ENCODE peak calls at places on chromosomes 12 and 14, in five cellular contexts. N is K562, P is H1, A is SK-N-SH, H is GM12878. Q is an unnamed sample.

GRCh38 chr14:65230287-65230728 is 128.0 kb upstream of the MAX start:
- DNase-seq in A (peak), N (peak), H (no peak), P (no peak), Q (peak)

GRCh38 chr12:32860182-32860581 is 36.4 kb downstream of the PKP2 start:
- DNase-seq in P (no peak), N (no peak), H (no peak), A (no peak), Q (no peak)

GRCh38 chr12:2800046-2800570 is 5.3 kb downstream of the FKBP4 start:
- DNase-seq in N (no peak), H (no peak), P (no peak), A (no peak), Q (no peak)

GRCh38 chr12:132622437-132623071 is 4.0 kb downstream of the P2RX2 start:
- DNase-seq in N (no peak), P (no peak), A (no peak), H (no peak), Q (no peak)

GRCh38 chr14:101719708-101720107 is 41.8 kb upstream of the PPP2R5C start:
- DNase-seq in P (no peak), A (no peak), N (no peak), H (no peak), Q (peak)

GRCh38 chr14:22919601-22919921 is 612 bp upstream of the RBM23 start:
- DNase-seq in A (no peak), N (no peak), H (no peak), P (no peak), Q (no peak)

GRCh38 chr12:42587564-42588307 is 1.8 kb downstream of the PRICKLE1 start:
- DNase-seq in H (no peak), N (no peak), P (no peak), A (no peak), Q (peak)

GRCh38 chr12:130961921-130962326 is 8.2 kb downstream of the ADGRD1 start:
- DNase-seq in H (no peak), A (peak), P (no peak), N (no peak), Q (no peak)

GRCh38 chr14:37172936-37173613 is 669 bp upstream of the SLC25A21 start:
- DNase-seq in H (no peak), N (peak), P (no peak), A (no peak), Q (no peak)

GRCh38 chr12:117189725-117190209 is 503 bp downstream of the FBXO21 start:
- DNase-seq in A (peak), H (no peak), N (peak), P (no peak), Q (peak)

GRCh38 chr14:37650356-37651037 is 55.1 kb downstream of the TTC6 start:
- DNase-seq in A (no peak), N (no peak), H (no peak), P (no peak), Q (peak)

GRCh38 chr12:22231836-22232235 is 102.7 kb downstream of the ST8SIA1 start:
- DNase-seq in H (no peak), P (no peak), N (no peak), A (no peak), Q (no peak)

GRCh38 chr14:82075566-82075965 is 541.9 kb upstream of the SEL1L start:
- DNase-seq in P (peak), A (no peak), H (no peak), N (no peak), Q (no peak)

GRCh38 chr14:30005114-30005698 is 77.6 kb upstream of the PRKD1 start:
- DNase-seq in A (peak), P (no peak), N (peak), H (no peak), Q (peak)

GRCh38 chr12:117356048-117356447 is 5.4 kb downstream of the NOS1 start:
- DNase-seq in P (no peak), N (no peak), A (no peak), H (no peak), Q (no peak)

GRCh38 chr12:104865080-104865479 is 93.0 kb downstream of the SLC41A2 start:
- DNase-seq in H (peak), A (no peak), P (no peak), N (no peak), Q (no peak)

GRCh38 chr12:40874868-40875267 is 182.6 kb downstream of the CNTN1 start:
- DNase-seq in H (no peak), N (no peak), A (no peak), P (no peak), Q (no peak)

GRCh38 chr14:64391113-64391725 is 3.1 kb downstream of the MTHFD1 start:
- DNase-seq in N (no peak), P (peak), A (no peak), H (no peak), Q (no peak)

GRCh38 chr12:47837190-47838171 is 17.8 kb upstream of the HDAC7 start:
- DNase-seq in A (peak), N (peak), H (peak), P (no peak), Q (peak)

GRCh38 chr14:35944847-35945246 is 118.7 kb downstream of the BRMS1L start:
- DNase-seq in N (peak), H (no peak), A (peak), P (peak), Q (peak)

GRCh38 chr12:109461049-109461845 is 15.9 kb downstream of the KCTD10 start:
- DNase-seq in H (no peak), A (no peak), N (peak), P (no peak), Q (peak)

GRCh38 chr14:64704743-64705405 is 650 bp downstream of the PLEKHG3 start:
- DNase-seq in A (peak), N (peak), H (no peak), P (no peak), Q (no peak)

GRCh38 chr12:106724934-106725333 is 49.5 kb upstream of the RIC8B start:
- DNase-seq in N (no peak), P (no peak), H (no peak), A (no peak), Q (no peak)

GRCh38 chr12:113071427-113072112 is 15.0 kb downstream of the DTX1 start:
- DNase-seq in P (no peak), A (no peak), N (no peak), H (no peak), Q (peak)

GRCh38 chr14:101246894-101247853 is 314.1 kb upstream of the DIO3 start:
- DNase-seq in P (no peak), A (peak), H (no peak), N (no peak), Q (no peak)

GRCh38 chr12:63882844-63883243 is 38.3 kb downstream of the SRGAP1 start:
- DNase-seq in P (no peak), H (no peak), A (peak), N (no peak), Q (no peak)

GRCh38 chr14:67440513-67440912 is 28.5 kb upstream of the PLEK2 start:
- DNase-seq in P (no peak), H (no peak), N (no peak), A (no peak), Q (no peak)

GRCh38 chr14:85731198-85731597 is 201.3 kb downstream of the FLRT2 start:
- DNase-seq in P (no peak), A (no peak), N (no peak), H (no peak), Q (no peak)

GRCh38 chr12:113049976-113050742 is 6.4 kb upstream of the DTX1 start:
- DNase-seq in A (peak), H (no peak), N (no peak), P (no peak), Q (peak)

GRCh38 chr12:94875525-94875924 is 128.0 kb downstream of the NDUFA12 start:
- DNase-seq in A (peak), H (peak), N (no peak), P (no peak), Q (peak)

GRCh38 chr12:8746046-8746445 is 48.3 kb downstream of the RIMKLB start:
- DNase-seq in N (no peak), P (no peak), A (no peak), H (no peak), Q (no peak)
- TF ChIP-seq GABPA in N (no peak), P (no peak), A (no peak), H (no peak), Q (no peak)

GRCh38 chr12:28936221-28936620 is 212.9 kb upstream of the FAR2 start:
- DNase-seq in A (no peak), H (no peak), P (no peak), N (no peak), Q (no peak)
- TF ChIP-seq YY1 in A (no peak), H (no peak), P (no peak), N (no peak), Q (no peak)

DNA sequence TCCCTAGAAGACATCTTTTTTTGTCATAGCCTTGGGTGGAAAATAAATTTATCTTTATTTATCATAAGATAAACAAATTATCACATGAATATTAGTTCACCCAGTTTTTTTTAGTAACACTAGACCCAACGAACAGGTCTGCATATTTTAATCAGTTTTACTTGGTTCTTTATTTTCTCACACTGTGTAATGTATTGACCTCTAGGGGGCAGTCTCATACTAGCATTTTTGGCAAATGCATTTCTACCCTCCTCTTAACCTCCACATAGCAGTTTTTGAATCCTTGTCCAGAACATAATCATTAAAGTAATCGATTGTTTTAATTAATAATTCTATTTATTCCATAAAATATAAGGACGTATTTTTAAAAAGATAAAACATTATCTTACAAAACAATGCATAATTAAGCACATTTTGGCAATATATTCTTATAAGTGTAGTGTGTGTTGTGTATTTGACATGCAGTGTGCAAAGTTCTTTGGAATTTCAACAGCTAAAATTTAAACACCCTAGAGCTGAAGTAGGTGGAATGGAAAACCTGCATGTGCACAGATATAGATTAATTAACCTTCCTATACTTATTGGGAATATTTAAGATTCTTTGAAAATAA is 31.6 kb upstream of the PTPRQ start:
- DNase-seq in H (no peak), P (no peak), N (peak), A (peak), Q (peak)
- TF ChIP-seq GABPA in H (no peak), P (no peak), N (no peak), A (no peak), Q (no peak)

GRCh38 chr12:111426341-111427185 is 20.8 kb downstream of the SH2B3 start:
- DNase-seq in H (no peak), A (no peak), P (no peak), N (no peak), Q (no peak)
- TF ChIP-seq YY1 in H (no peak), A (no peak), P (no peak), N (no peak), Q (no peak)

DNA sequence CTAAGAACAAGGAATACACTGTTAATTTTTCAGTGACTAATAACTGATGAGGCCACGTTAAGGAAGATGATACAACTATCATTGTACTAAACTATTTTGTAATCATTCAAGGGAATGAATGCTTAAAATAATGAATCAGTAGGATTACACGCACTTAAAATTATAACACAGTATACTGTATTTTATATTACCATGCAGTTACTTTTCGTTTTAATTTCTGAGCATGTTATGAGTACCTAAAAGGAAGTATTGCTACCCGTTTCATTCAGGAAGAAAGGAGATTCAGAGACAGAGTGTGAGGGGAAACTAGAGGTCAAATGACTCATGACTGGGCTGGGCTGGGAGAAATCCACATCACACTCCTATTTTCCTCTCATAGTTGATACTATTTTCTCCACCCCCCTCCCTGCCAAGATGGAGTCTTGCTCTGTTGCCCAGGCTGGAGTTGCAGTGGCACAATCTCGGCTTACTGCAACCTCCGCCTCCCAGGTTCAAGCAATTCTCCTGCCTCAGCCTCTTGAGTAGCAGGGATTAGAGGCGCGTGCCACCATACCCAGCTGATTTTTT is 202.0 kb downstream of the PPM1H start:
- DNase-seq in N (no peak), H (no peak), P (no peak), A (no peak), Q (no peak)
- TF ChIP-seq GABPA in N (no peak), H (no peak), P (no peak), A (no peak), Q (no peak)

DNA sequence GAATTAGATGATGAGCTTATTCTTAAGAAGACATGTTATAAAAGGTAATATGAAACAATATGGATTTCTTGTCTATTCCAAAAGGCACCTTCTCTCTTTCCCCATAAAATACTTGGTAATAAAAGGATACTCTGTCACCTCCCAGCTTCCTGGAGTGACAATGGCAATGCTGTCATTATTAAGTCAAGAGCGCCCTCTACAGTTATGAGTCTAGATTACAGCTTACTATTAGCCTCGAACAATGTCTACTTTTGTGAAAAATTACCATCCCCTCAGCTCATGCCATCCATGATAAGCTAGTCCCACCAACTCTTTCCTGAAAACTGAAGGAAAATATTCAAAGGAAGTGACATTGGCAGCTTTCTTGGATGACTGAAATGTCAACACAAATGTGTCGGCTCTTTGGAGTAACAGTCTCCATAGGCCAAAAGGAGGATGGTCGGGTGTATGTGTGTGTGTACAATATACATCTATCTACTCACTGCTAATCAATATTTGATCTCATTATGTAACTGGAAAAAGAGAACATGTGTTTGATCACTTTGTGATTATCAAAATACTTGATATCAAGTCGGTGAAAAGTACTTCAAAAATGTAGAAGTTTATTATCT is 48.7 kb upstream of the CDKN3 start:
- DNase-seq in P (no peak), H (no peak), A (peak), N (peak), Q (peak)
- TF ChIP-seq YY1 in P (no peak), H (no peak), A (no peak), N (no peak), Q (no peak)

GRCh38 chr12:30701056-30701455 is 5.4 kb upstream of the IPO8 start:
- DNase-seq in A (no peak), N (no peak), H (no peak), P (no peak), Q (no peak)

GRCh38 chr12:30707628-30708342 is 12.1 kb upstream of the IPO8 start:
- DNase-seq in A (no peak), H (no peak), N (no peak), P (no peak), Q (no peak)

GRCh38 chr12:30706476-30706875 is 10.8 kb upstream of the IPO8 start:
- DNase-seq in N (no peak), H (no peak), P (no peak), A (no peak), Q (no peak)
- TF ChIP-seq GABPA in N (no peak), H (no peak), P (no peak), A (no peak), Q (no peak)

DNA sequence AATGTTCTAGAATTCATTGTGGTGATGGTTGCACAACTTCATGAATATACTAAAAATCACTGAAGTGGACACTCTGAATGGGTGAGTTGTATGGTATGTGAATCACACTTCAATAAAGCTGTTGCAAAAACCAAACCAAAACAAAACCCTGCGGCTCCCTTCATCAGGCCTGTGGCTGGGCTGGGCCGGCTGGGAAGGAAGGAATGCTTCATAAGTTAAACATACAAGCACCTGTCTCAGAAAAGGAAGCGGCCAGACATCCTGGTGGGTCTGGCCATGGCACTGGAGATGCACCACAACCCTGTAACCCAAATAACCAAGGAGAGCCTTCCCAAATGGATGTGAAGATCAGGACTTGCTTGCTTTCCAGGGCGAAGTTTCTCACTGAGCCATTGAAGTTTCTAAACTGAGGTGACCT is 34.9 kb downstream of the TTC7B start:
- DNase-seq in H (no peak), P (no peak), A (no peak), N (no peak), Q (no peak)
- TF ChIP-seq YY1 in H (no peak), P (no peak), A (no peak), N (no peak), Q (no peak)

DNA sequence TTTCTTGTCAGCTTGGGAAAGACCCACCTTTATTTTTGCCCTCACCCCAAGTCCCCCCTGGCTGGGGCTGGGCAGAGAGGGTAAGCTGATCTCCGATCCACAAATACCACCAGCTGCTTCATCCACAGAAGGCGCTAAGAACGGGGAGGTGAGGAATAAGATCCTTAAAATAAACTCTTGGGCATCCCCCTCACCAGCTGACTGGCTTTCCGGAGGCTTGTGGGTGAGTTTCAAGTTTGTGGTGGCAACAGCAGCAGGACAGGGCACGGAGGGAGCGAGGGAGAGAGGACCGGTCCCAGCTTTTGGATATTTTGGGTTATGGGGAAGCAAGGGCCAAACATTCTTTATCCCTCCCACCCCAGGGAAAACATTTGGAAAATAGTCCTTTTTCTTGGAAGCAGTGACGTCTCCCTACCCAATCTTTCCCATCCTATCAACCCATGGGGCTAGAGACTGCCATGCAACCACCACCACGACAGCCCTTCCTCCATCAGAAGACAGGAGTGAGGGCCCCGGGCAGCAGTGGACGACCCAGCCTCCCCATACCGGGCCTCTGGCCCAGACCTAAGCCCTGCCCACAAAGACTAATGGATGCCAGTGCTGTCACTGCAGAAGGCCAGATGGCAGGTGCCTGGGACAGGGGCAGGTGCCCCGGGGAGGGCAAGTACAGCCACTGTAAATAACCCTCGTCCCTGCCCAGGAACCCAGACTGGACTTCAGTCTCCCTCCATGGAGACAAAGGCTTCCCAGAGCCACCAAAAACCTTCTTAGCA is 20.5 kb upstream of the HSPB8 start:
- DNase-seq in N (no peak), A (no peak), P (no peak), H (no peak), Q (no peak)
- TF ChIP-seq GABPA in N (no peak), A (no peak), P (no peak), H (no peak), Q (no peak)

Q was measured in HepG2.